ENCODE peak calls at places on chromosomes 3 and 15, in four cellular contexts. S is pancreas, C is hepatocyte, B is mammary epithelial cell. Q is an unnamed sample. For H3K4me1, the result is how much of the 10 kb centered on the place peaks cover.

GRCh38 chr3:12663311-12663935 is 494 bp downstream of the RAF1 start:
- DNase-seq in C (peak), B (peak), S (peak), Q (peak)

GRCh38 chr3:89038864-89039263 is 68.6 kb upstream of the EPHA3 start:
- DNase-seq in C (no peak), S (no peak), B (no peak), Q (no peak)

GRCh38 chr3:46489875-46490274 is 7.9 kb upstream of the RTP3 start:
- DNase-seq in C (no peak), S (no peak), B (peak), Q (no peak)

GRCh38 chr3:32118215-32118614 is 11.8 kb downstream of the GPD1L start:
- DNase-seq in B (no peak), S (no peak), C (no peak), Q (no peak)

GRCh38 chr3:167162083-167162482 is 218.0 kb downstream of the ZBBX start:
- DNase-seq in C (no peak), S (no peak), B (no peak), Q (no peak)

GRCh38 chr15:62344806-62345539 is 179.9 kb upstream of the C2CD4B start:
- DNase-seq in C (peak), S (peak), B (peak), Q (no peak)

GRCh38 chr3:55285156-55285555 is 201.9 kb downstream of the WNT5A start:
- DNase-seq in B (no peak), S (no peak), C (no peak), Q (no peak)

GRCh38 chr3:193922034-193922774 is 213.7 kb upstream of the HES1 start:
- DNase-seq in B (no peak), C (no peak), S (no peak), Q (no peak)

GRCh38 chr15:68830141-68830540 is 9.4 kb upstream of the ANP32A start:
- DNase-seq in B (no peak), C (no peak), S (no peak), Q (no peak)

GRCh38 chr3:435969-436492 is 239.5 kb downstream of the CHL1 start:
- DNase-seq in C (no peak), S (no peak), B (no peak), Q (no peak)

GRCh38 chr3:89373459-89373858 is 266.0 kb downstream of the EPHA3 start:
- DNase-seq in C (no peak), S (no peak), B (no peak), Q (no peak)

GRCh38 chr3:81249540-81250029 is 511.9 kb downstream of the GBE1 start:
- DNase-seq in S (no peak), B (no peak), C (peak), Q (no peak)

GRCh38 chr3:177928156-177928555 is 608.1 kb upstream of the KCNMB2 start:
- DNase-seq in S (no peak), B (peak), C (no peak), Q (no peak)

GRCh38 chr3:8709801-8710524 is 23.6 kb upstream of the CAV3 start:
- DNase-seq in S (no peak), C (no peak), B (no peak), Q (no peak)

GRCh38 chr15:60044636-60045273 is 40.6 kb downstream of the FOXB1 start:
- DNase-seq in B (no peak), S (no peak), C (no peak), Q (no peak)

GRCh38 chr3:15933439-15934144 is 135.8 kb upstream of the ANKRD28 start:
- DNase-seq in B (peak), S (no peak), C (no peak), Q (no peak)

GRCh38 chr3:17162116-17162515 is 277.4 kb downstream of the PLCL2 start:
- DNase-seq in S (no peak), C (no peak), B (no peak), Q (no peak)

GRCh38 chr15:60091150-60091549 is 87.0 kb downstream of the FOXB1 start:
- DNase-seq in B (peak), C (peak), S (no peak), Q (peak)

GRCh38 chr3:190444576-190445145 is 5.0 kb downstream of the TMEM207 start:
- DNase-seq in B (peak), S (no peak), C (no peak), Q (no peak)

GRCh38 chr3:38164136-38164965 is 986 bp upstream of the OXSR1 start:
- DNase-seq in C (no peak), B (no peak), S (no peak), Q (no peak)

GRCh38 chr3:121948641-121949040 is 54.4 kb downstream of the SLC15A2 start:
- DNase-seq in C (no peak), B (no peak), S (no peak), Q (no peak)

GRCh38 chr3:32288819-32289218 is 50.3 kb downstream of the CMTM8 start:
- DNase-seq in B (no peak), C (no peak), S (no peak), Q (no peak)

GRCh38 chr3:126926684-126927404 is 56.1 kb upstream of the PLXNA1 start:
- DNase-seq in C (peak), B (peak), S (no peak), Q (peak)
- TF ChIP-seq CTCF in C (no peak), B (peak), S (no peak), Q (no peak)

GRCh38 chr3:170360916-170361315 is 3.4 kb downstream of the SKIL start:
- DNase-seq in B (no peak), S (no peak), C (no peak), Q (no peak)
- H3K4me3 ChIP-seq in B (no peak), S (no peak), C (peak), Q (peak)

DNA sequence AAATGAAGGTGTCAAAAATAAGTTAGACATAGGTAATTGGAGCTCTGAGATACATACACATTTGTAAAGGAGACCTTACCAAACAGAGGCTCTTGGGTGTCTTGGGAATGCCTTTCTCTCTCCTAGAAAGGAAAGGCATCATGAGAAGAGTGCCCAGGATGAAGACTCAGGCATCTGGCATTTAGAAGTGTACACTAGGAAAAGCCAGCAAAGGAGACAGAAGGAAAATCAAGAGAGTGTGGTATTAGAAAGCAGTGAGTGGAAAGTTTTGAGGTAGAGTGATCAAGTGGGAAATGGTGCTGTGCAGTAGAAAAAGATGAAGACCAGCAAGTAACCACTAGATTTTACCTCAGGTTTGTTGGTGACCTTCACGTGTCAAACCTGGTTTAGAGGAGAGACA is 16.1 kb downstream of the UBE2E1 start:
- DNase-seq in B (no peak), S (no peak), C (no peak), Q (no peak)
- H3K4me1 ChIP-seq in B (under half), S (under half), C (under half), Q (under half)

GRCh38 chr15:83581381-83581780 is 72.5 kb upstream of the ADAMTSL3 start:
- DNase-seq in S (no peak), B (peak), C (no peak), Q (no peak)

GRCh38 chr15:83582386-83582785 is 71.5 kb upstream of the ADAMTSL3 start:
- DNase-seq in B (peak), S (no peak), C (no peak), Q (no peak)

GRCh38 chr15:83585770-83586169 is 68.2 kb upstream of the ADAMTSL3 start:
- DNase-seq in C (no peak), S (no peak), B (no peak), Q (no peak)
- TF ChIP-seq CTCF in C (no peak), S (no peak), B (no peak), Q (no peak)

DNA sequence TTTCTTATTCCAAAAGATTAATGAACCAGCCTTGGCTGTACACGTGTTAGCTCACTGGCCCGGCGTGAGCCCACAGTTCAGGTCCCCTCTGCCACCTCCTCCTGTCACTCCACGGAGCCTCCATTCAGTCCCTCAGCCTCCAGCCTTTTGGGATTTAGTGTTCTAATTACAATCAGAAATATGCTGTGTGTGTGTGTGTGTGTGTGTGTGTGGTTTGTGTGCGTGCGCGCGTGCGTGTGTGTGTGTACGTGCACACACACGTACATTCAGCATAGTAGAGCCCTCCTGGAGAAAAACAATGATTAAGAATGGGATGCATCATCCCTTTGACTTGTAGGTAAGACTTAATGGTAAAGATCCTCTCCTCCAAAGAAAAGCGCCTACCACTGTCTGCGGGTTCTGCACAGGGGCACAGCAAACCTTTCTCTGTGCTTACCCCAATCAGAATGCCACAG is 791 bp downstream of the CA12 start:
- DNase-seq in B (no peak), C (no peak), S (no peak), Q (no peak)
- H3K4me3 ChIP-seq in B (peak), C (peak), S (peak), Q (peak)

GRCh38 chr3:100531093-100531492 is 38.7 kb downstream of the TMEM45A start:
- DNase-seq in B (no peak), S (no peak), C (no peak), Q (no peak)

GRCh38 chr3:100527347-100527735 is 34.9 kb downstream of the TMEM45A start:
- DNase-seq in B (no peak), C (no peak), S (no peak), Q (no peak)

GRCh38 chr3:100523050-100523760 is 30.8 kb downstream of the TMEM45A start:
- DNase-seq in C (no peak), B (no peak), S (no peak), Q (no peak)

GRCh38 chr3:100525753-100526612 is 33.6 kb downstream of the TMEM45A start:
- DNase-seq in S (no peak), B (peak), C (peak), Q (peak)

DNA sequence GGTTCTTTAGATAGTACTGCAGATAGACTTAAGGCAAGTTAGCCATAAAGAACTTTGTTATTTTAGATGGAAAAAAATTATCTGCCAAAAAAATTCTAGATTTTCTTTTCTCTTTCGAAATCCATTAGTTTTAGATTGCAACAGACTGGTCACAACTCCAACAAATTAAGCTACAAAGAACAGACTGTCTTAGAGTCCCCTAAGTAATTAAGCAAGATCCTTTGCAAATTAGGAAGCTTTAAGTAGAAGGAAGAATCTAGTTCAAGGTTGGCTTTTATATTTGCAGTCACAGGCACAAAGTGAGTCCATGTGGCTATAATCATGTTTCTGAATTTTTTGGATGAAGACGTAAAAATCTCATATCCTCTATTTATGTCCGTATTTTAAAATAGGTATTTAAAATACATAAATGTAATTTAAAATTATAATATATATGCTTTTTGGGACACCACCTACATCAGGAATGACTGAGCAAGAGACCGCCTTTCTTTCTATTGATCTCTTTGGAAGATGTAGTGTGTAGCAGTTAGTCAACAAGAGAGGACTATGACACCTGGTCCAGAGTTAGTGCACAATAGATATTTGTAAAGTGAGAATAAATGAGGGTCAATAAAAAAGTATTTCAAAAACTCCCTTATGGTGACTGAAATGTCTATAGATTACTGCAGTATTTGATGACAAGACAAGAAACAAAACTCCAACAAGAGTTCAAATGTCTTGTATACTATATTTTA is 34.4 kb downstream of the TMEM45A start:
- DNase-seq in C (no peak), B (no peak), S (no peak), Q (no peak)
- H3K4me1 ChIP-seq in C (under half), B (under half), S (under half), Q (under half)